ENCODE peak calls at places on chromosomes 4 and X, in five cellular contexts. M, O, E, V and D are unnamed samples.

GRCh38 chrX:101595739-101596419 is 21.9 kb downstream of the ARMCX6 start:
- DNase-seq in O (peak), M (peak), V (peak), E (peak), D (no peak)

GRCh38 chr4:152935138-152935537 is 985 bp upstream of the FHDC1 start:
- DNase-seq in E (no peak), V (no peak), O (peak), M (peak), D (no peak)

GRCh38 chr4:124640037-124640730 is 72.3 kb downstream of the ANKRD50 start:
- DNase-seq in E (no peak), M (no peak), V (no peak), O (no peak), D (no peak)

GRCh38 chr4:11312389-11312788 is 116.3 kb downstream of the HS3ST1 start:
- DNase-seq in O (no peak), E (no peak), M (no peak), V (no peak), D (no peak)

GRCh38 chrX:41737065-41737464 is 13.1 kb downstream of the GPR82 start:
- DNase-seq in E (no peak), O (no peak), M (no peak), V (no peak), D (peak)

GRCh38 chr4:123481034-123481433 is 84.4 kb downstream of the SPRY1 start:
- DNase-seq in V (no peak), E (no peak), O (no peak), M (no peak), D (no peak)

GRCh38 chrX:137563681-137564651 is 2.0 kb upstream of the ZIC3 start:
- DNase-seq in V (no peak), M (no peak), O (no peak), E (no peak), D (no peak)

GRCh38 chr4:44927361-44928061 is 201.2 kb upstream of the GNPDA2 start:
- DNase-seq in V (no peak), E (peak), O (peak), M (peak), D (no peak)

GRCh38 chrX:150409486-150409885 is 46.4 kb downstream of the MAMLD1 start:
- DNase-seq in E (no peak), M (no peak), V (no peak), O (no peak), D (no peak)

GRCh38 chrX:123993326-123993725 is 31.8 kb downstream of the STAG2 start:
- DNase-seq in M (no peak), O (no peak), E (no peak), V (no peak), D (no peak)

GRCh38 chrX:73577368-73577767 is 14.4 kb downstream of the CHIC1 start:
- DNase-seq in O (no peak), E (no peak), M (no peak), V (no peak), D (no peak)

GRCh38 chr4:8393593-8394038 is 46.9 kb downstream of the ACOX3 start:
- DNase-seq in V (no peak), M (no peak), E (no peak), O (no peak), D (no peak)

GRCh38 chr4:123952530-123953274 is 556.1 kb downstream of the SPRY1 start:
- DNase-seq in E (no peak), M (no peak), V (no peak), O (no peak), D (no peak)

GRCh38 chrX:35890699-35891098 is 28.8 kb upstream of the CFAP47 start:
- DNase-seq in V (no peak), E (peak), M (peak), O (peak), D (peak)

GRCh38 chrX:12581546-12581945 is 209.7 kb upstream of the PRPS2 start:
- DNase-seq in O (no peak), M (no peak), E (no peak), V (no peak), D (no peak)

GRCh38 chrX:39883664-39884063 is 214.1 kb downstream of the BCOR start:
- DNase-seq in M (no peak), O (no peak), E (no peak), V (no peak), D (no peak)

GRCh38 chr4:48635980-48636379 is 144.1 kb downstream of the FRYL start:
- DNase-seq in O (no peak), V (no peak), M (no peak), E (no peak), D (no peak)

GRCh38 chrX:119411959-119412358 is 12.8 kb downstream of the SLC25A43 start:
- DNase-seq in E (no peak), M (no peak), O (peak), V (no peak), D (no peak)

GRCh38 chrX:925094-925493 is 287.4 kb downstream of the CRLF2 start:
- DNase-seq in O (no peak), E (no peak), M (no peak), V (no peak), D (no peak)

GRCh38 chr4:74056858-74057562 is 18.5 kb upstream of the CXCL3 start:
- DNase-seq in E (no peak), V (no peak), O (no peak), M (no peak), D (no peak)

GRCh38 chr4:151644625-151645024 is 116.2 kb downstream of the GATB start:
- DNase-seq in M (peak), V (no peak), O (peak), E (no peak), D (no peak)

GRCh38 chrX:120251471-120252011 is 929 bp downstream of the ZBTB33 start:
- DNase-seq in M (peak), O (peak), E (peak), V (no peak), D (no peak)

GRCh38 chrX:57822398-57822797 is 87.9 kb downstream of the ZXDA start:
- DNase-seq in E (no peak), O (no peak), V (no peak), M (no peak), D (no peak)

GRCh38 chr4:81030617-81031388 is at the start of gene BMP3:
- DNase-seq in V (peak), O (peak), M (peak), E (peak), D (no peak)

GRCh38 chr4:76830612-76831474 is 67.1 kb downstream of the SOWAHB start:
- DNase-seq in O (peak), E (no peak), V (no peak), M (no peak), D (no peak)

GRCh38 chr4:129080129-129080528 is 13.2 kb downstream of the SCLT1 start:
- DNase-seq in O (no peak), V (no peak), E (no peak), M (no peak), D (no peak)